ENCODE peak calls at places on chromosomes 13 and 19, in six cellular contexts. G, N, D, C, F and U are unnamed samples.

GRCh38 chr13:110531671-110532083 is 29.8 kb downstream of the RAB20 start:
- DNase-seq in F (no peak), G (no peak), D (no peak), C (no peak), N (no peak), U (no peak)

GRCh38 chr13:111367340-111367739 is 46.9 kb downstream of the TEX29 start:
- DNase-seq in C (no peak), N (no peak), G (no peak), D (no peak), F (no peak), U (no peak)

GRCh38 chr13:43284162-43284561 is 260.8 kb downstream of the DNAJC15 start:
- DNase-seq in D (peak; percentile 72), F (no peak), G (peak; percentile 77), N (no peak), C (no peak), U (peak; percentile 71)

GRCh38 chr19:6577410-6578125 is 13.4 kb downstream of the CD70 start:
- DNase-seq in G (no peak), N (no peak), C (no peak), D (peak; percentile 92), F (no peak), U (no peak)

GRCh38 chr13:109647046-109647445 is 139.3 kb downstream of the IRS2 start:
- DNase-seq in D (peak; percentile 93), F (no peak), N (no peak), C (no peak), G (peak; percentile 72), U (peak; percentile 46)

GRCh38 chr13:72508392-72508791 is 219.0 kb downstream of the MZT1 start:
- DNase-seq in D (no peak), C (no peak), F (no peak), N (no peak), G (no peak), U (no peak)

GRCh38 chr13:41310963-41311606 is at the start of gene NAA16:
- DNase-seq in C (peak; percentile 97), N (peak; percentile 97), G (peak; percentile 84), F (peak; percentile 87), D (peak; percentile 81), U (peak; percentile 86)

GRCh38 chr13:54989418-54989817 is 1960.8 kb downstream of the OLFM4 start:
- DNase-seq in G (no peak), N (no peak), D (no peak), C (no peak), F (no peak), U (no peak)

GRCh38 chr19:51093510-51094345 is 11.0 kb upstream of the KLK14 start:
- DNase-seq in C (no peak), N (no peak), F (no peak), G (no peak), D (peak; percentile 36), U (peak; percentile 91)

GRCh38 chr13:44790289-44790688 is 199.0 kb downstream of the NUFIP1 start:
- DNase-seq in F (no peak), C (no peak), N (no peak), G (no peak), D (peak; percentile 62), U (no peak)

GRCh38 chr19:48568345-48568886 is 16.4 kb downstream of the SULT2B1 start:
- DNase-seq in G (peak; percentile 88), D (peak; percentile 86), F (peak; percentile 82), N (peak; percentile 93), C (peak; percentile 11), U (peak; percentile 83)

GRCh38 chr13:99197257-99197651 is 3.4 kb upstream of the UBAC2 start:
- DNase-seq in D (no peak), G (no peak), N (no peak), F (no peak), C (no peak), U (peak; percentile 77)

GRCh38 chr13:25233861-25234260 is 53.4 kb downstream of the MTMR6 start:
- DNase-seq in N (no peak), G (no peak), C (no peak), D (no peak), F (no peak), U (no peak)

GRCh38 chr13:30963794-30964193 is 31.3 kb downstream of the TEX26 start:
- DNase-seq in G (peak; percentile 69), F (peak; percentile 7), D (peak; percentile 59), N (no peak), C (no peak), U (peak; percentile 13)